ENCODE peak calls at places on chromosomes 7 and 10, in nine cellular contexts. Q is foreskin fibroblast; U is CD4-positive, CD25-positive, alpha-beta regulatory T cell; E is hippocampal formation; X is amniotic stem cell; S is AG09319; V is stimulated activated CD4-positive, alpha-beta T cell treated with anti-CD3 and anti-CD28 coated beads, Interleukin-15, amount 100 ng/mL, for 24 hours; Z is thoracic aorta; K is AG08395. H is an unnamed sample.

GRCh38 chr10:85946713-85947326 is 419.8 kb downstream of the GRID1 start:
- DNase-seq in Q (no peak), U (no peak), E (no peak), X (no peak), S (no peak), V (no peak), Z (no peak), K (no peak), H (no peak)

GRCh38 chr7:15042285-15042684 is 139.7 kb upstream of the DGKB start:
- DNase-seq in Q (no peak), U (no peak), E (no peak), X (no peak), S (no peak), V (no peak), Z (no peak), K (no peak), H (no peak)

GRCh38 chr7:1641661-1642260 is 28.3 kb upstream of the ELFN1 start:
- DNase-seq in Q (no peak), U (no peak), E (no peak), X (no peak), S (no peak), V (no peak), Z (no peak), K (no peak), H (no peak)

GRCh38 chr7:100016209-100016901 is 959 bp downstream of the ZKSCAN1 start:
- DNase-seq in Q (no peak), U (no peak), E (peak), X (no peak), S (no peak), V (no peak), Z (no peak), K (no peak), H (no peak)

GRCh38 chr7:156475666-156476065 is 164.9 kb upstream of the RNF32 start:
- DNase-seq in Q (peak), U (no peak), E (no peak), X (no peak), S (peak), V (no peak), Z (no peak), K (peak), H (no peak)

GRCh38 chr10:78775891-78776290 is 292.9 kb upstream of the ZMIZ1 start:
- DNase-seq in Q (no peak), U (no peak), E (no peak), X (no peak), S (no peak), V (no peak), Z (no peak), K (no peak), H (no peak)

GRCh38 chr10:6505300-6505699 is 74.8 kb downstream of the PRKCQ start:
- DNase-seq in Q (no peak), U (no peak), E (no peak), X (no peak), S (no peak), V (no peak), Z (no peak), K (no peak), H (no peak)

GRCh38 chr7:584122-584465 is 64.4 kb upstream of the PDGFA start:
- DNase-seq in Q (peak), U (peak), E (no peak), X (no peak), S (no peak), V (peak), Z (no peak), K (no peak), H (no peak)

GRCh38 chr7:106730021-106730420 is 69.1 kb upstream of the CCDC71L start:
- DNase-seq in Q (no peak), U (no peak), E (no peak), X (no peak), S (no peak), V (no peak), Z (no peak), K (no peak), H (no peak)

GRCh38 chr7:3835102-3835501 is 534.0 kb downstream of the SDK1 start:
- DNase-seq in Q (no peak), U (no peak), E (no peak), X (no peak), S (no peak), V (no peak), Z (no peak), K (no peak), H (no peak)

GRCh38 chr7:121442845-121443244 is 46.7 kb upstream of the FAM3C start:
- DNase-seq in Q (no peak), U (peak), E (no peak), X (no peak), S (no peak), V (no peak), Z (no peak), K (no peak), H (no peak)

GRCh38 chr10:113751116-113751728 is at the start of gene PLEKHS1:
- DNase-seq in Q (no peak), U (no peak), E (no peak), X (no peak), S (peak), V (no peak), Z (no peak), K (peak), H (no peak)

GRCh38 chr10:121484401-121484800 is 113.8 kb downstream of the FGFR2 start:
- DNase-seq in Q (no peak), U (no peak), E (no peak), X (no peak), S (no peak), V (no peak), Z (no peak), K (no peak), H (no peak)

GRCh38 chr10:48271323-48271722 is 3.2 kb downstream of the FRMPD2 start:
- DNase-seq in Q (no peak), U (no peak), E (no peak), X (no peak), S (no peak), V (no peak), Z (no peak), K (no peak), H (no peak)

GRCh38 chr10:124532106-124532641 is 70.6 kb downstream of the LHPP start:
- DNase-seq in Q (no peak), U (peak), E (no peak), X (no peak), S (no peak), V (no peak), Z (no peak), K (no peak), H (no peak)

GRCh38 chr10:51073461-51074237 is 638 bp upstream of the PRKG1 start:
- DNase-seq in Q (peak), U (no peak), E (peak), X (peak), S (no peak), V (peak), Z (no peak), K (peak), H (no peak)

GRCh38 chr7:1985071-1985470 is 247.7 kb downstream of the MAD1L1 start:
- DNase-seq in Q (no peak), U (no peak), E (no peak), X (no peak), S (no peak), V (no peak), Z (no peak), K (no peak), H (no peak)

GRCh38 chr10:3528271-3528670 is 256.7 kb downstream of the KLF6 start:
- DNase-seq in Q (no peak), U (no peak), E (no peak), X (no peak), S (no peak), V (no peak), Z (no peak), K (peak), H (no peak)

GRCh38 chr10:3805791-3806381 is 20.9 kb upstream of the KLF6 start:
- DNase-seq in Q (peak), U (peak), E (no peak), X (peak), S (no peak), V (peak), Z (peak), K (peak), H (no peak)

GRCh38 chr10:124715479-124715878 is 28.7 kb downstream of the FAM53B start:
- DNase-seq in Q (no peak), U (peak), E (no peak), X (no peak), S (no peak), V (no peak), Z (no peak), K (no peak), H (no peak)

GRCh38 chr10:29245476-29245875 is 43.4 kb upstream of the LYZL1 start:
- DNase-seq in Q (no peak), U (no peak), E (peak), X (no peak), S (no peak), V (no peak), Z (no peak), K (no peak), H (no peak)

GRCh38 chr7:137970263-137970975 is 31.5 kb downstream of the CREB3L2 start:
- DNase-seq in Q (peak), U (no peak), E (no peak), X (peak), S (no peak), V (no peak), Z (no peak), K (peak), H (no peak)

GRCh38 chr10:70679498-70679897 is 7.2 kb downstream of the ADAMTS14 start:
- DNase-seq in Q (peak), U (no peak), E (no peak), X (peak), S (peak), V (no peak), Z (no peak), K (peak), H (no peak)

GRCh38 chr10:129382401-129382800 is 84.6 kb upstream of the MGMT start:
- DNase-seq in Q (no peak), U (no peak), E (no peak), X (no peak), S (no peak), V (no peak), Z (no peak), K (no peak), H (no peak)

GRCh38 chr10:103542764-103543616 is 49.5 kb downstream of the NEURL1 start:
- DNase-seq in Q (peak), U (peak), E (no peak), X (peak), S (no peak), V (peak), Z (no peak), K (peak), H (no peak)

GRCh38 chr7:127392182-127392565 is 334 bp downstream of the ZNF800 start:
- DNase-seq in Q (peak), U (peak), E (no peak), X (no peak), S (peak), V (peak), Z (peak), K (peak), H (no peak)

GRCh38 chr7:90551036-90551435 is 45.1 kb upstream of the CDK14 start:
- DNase-seq in Q (no peak), U (no peak), E (no peak), X (no peak), S (no peak), V (no peak), Z (no peak), K (no peak), H (no peak)

GRCh38 chr7:147483634-147484292 is 1106.8 kb upstream of the C7orf33 start:
- DNase-seq in Q (no peak), U (no peak), E (no peak), X (peak), S (no peak), V (no peak), Z (no peak), K (no peak), H (peak)